ENCODE peak calls at places on chromosomes 7 and 10, in five cellular contexts. O, Y, A, U and B are unnamed samples.

GRCh38 chr10:3173173-3173878 is 744 bp upstream of the PITRM1 start:
- DNase-seq in Y (peak), O (peak), A (peak), U (no peak), B (peak)

GRCh38 chr7:1934017-1934416 is 263.9 kb downstream of the ELFN1 start:
- DNase-seq in Y (no peak), O (no peak), A (no peak), U (no peak), B (no peak)

GRCh38 chr7:99137418-99138180 is 6.3 kb downstream of the SMURF1 start:
- DNase-seq in O (no peak), A (no peak), Y (peak), U (no peak), B (no peak)

GRCh38 chr10:100746413-100746931 is 1.1 kb downstream of the PAX2 start:
- DNase-seq in O (no peak), Y (no peak), A (no peak), U (no peak), B (no peak)

GRCh38 chr10:128629111-128630096 is 503.2 kb upstream of the MKI67 start:
- DNase-seq in Y (no peak), U (no peak), A (no peak), O (no peak), B (no peak)

GRCh38 chr10:109259293-109259692 is 664.0 kb downstream of the XPNPEP1 start:
- DNase-seq in U (no peak), A (no peak), O (no peak), Y (no peak), B (no peak)

GRCh38 chr10:124357583-124357930 is 61.2 kb downstream of the OAT start:
- DNase-seq in Y (no peak), U (no peak), A (no peak), O (peak), B (no peak)

GRCh38 chr7:44221231-44221791 is 20.5 kb downstream of the YKT6 start:
- DNase-seq in U (no peak), Y (no peak), A (peak), O (peak), B (no peak)

GRCh38 chr10:107589081-107589480 is 424.6 kb upstream of the SORCS1 start:
- DNase-seq in A (no peak), Y (no peak), O (no peak), U (no peak), B (no peak)

GRCh38 chr10:5168897-5169296 is 16.1 kb downstream of the AKR1C8 start:
- DNase-seq in O (no peak), Y (no peak), A (no peak), U (no peak), B (no peak)

GRCh38 chr10:89591111-89591795 is 53.8 kb downstream of the PANK1 start:
- DNase-seq in Y (peak), A (no peak), U (no peak), O (peak), B (no peak)

GRCh38 chr7:100515072-100515532 is 23.9 kb upstream of the AGFG2 start:
- DNase-seq in Y (no peak), A (no peak), U (no peak), O (no peak), B (no peak)

GRCh38 chr10:4111593-4111992 is 326.6 kb upstream of the KLF6 start:
- DNase-seq in A (no peak), O (no peak), U (no peak), Y (no peak), B (no peak)

GRCh38 chr7:83849135-83849534 is 200.2 kb upstream of the SEMA3E start:
- DNase-seq in Y (no peak), O (no peak), A (no peak), U (no peak), B (no peak)

GRCh38 chr10:44723082-44723481 is 188.1 kb upstream of the TMEM72 start:
- DNase-seq in A (no peak), U (no peak), Y (no peak), O (no peak), B (no peak)

GRCh38 chr7:44735403-44736165 is 13.1 kb upstream of the ZMIZ2 start:
- DNase-seq in Y (no peak), A (no peak), O (no peak), U (no peak), B (no peak)